ENCODE peak calls at places on chromosome 2, in four cellular contexts. N is IMR-90, Q is H1, E is H9. C is an unnamed sample. For H3K79me1, the result is how much of the 10 kb centered on the place peaks cover.

GRCh38 chr2:28736034-28736433 is 15.6 kb upstream of the PPP1CB start:
- DNase-seq in Q (no peak), N (no peak), E (no peak), C (no peak)

GRCh38 chr2:88831792-88832248 is 140.3 kb downstream of the RPIA start:
- DNase-seq in E (no peak), Q (peak), N (peak), C (peak)

GRCh38 chr2:190943706-190944105 is 63.1 kb downstream of the GLS start:
- DNase-seq in E (no peak), N (no peak), Q (no peak), C (no peak)

GRCh38 chr2:209965723-209966122 is 36.7 kb upstream of the RPE start:
- DNase-seq in N (no peak), Q (no peak), E (no peak), C (peak)

GRCh38 chr2:45904267-45904921 is 252.9 kb downstream of the PRKCE start:
- DNase-seq in N (no peak), Q (no peak), E (no peak), C (no peak)

GRCh38 chr2:37523861-37524362 is 147.5 kb downstream of the CDC42EP3 start:
- DNase-seq in N (peak), E (no peak), Q (no peak), C (no peak)

GRCh38 chr2:120104002-120104467 is 91.2 kb downstream of the EPB41L5 start:
- DNase-seq in N (peak), E (no peak), Q (no peak), C (no peak)

GRCh38 chr2:12433641-12433990 is 283.1 kb upstream of the TRIB2 start:
- DNase-seq in Q (no peak), N (no peak), E (no peak), C (peak)

GRCh38 chr2:176999331-176999730 is 213.3 kb upstream of the HNRNPA3 start:
- DNase-seq in N (peak), Q (no peak), E (no peak), C (peak)

GRCh38 chr2:224360801-224361251 is 41.1 kb downstream of the FAM124B start:
- DNase-seq in E (no peak), Q (no peak), N (no peak), C (no peak)

GRCh38 chr2:24409166-24409565 is 48.8 kb upstream of the ITSN2 start:
- DNase-seq in Q (no peak), N (no peak), E (no peak), C (no peak)

GRCh38 chr2:1664076-1664605 is 80.2 kb downstream of the PXDN start:
- DNase-seq in E (peak), Q (no peak), N (no peak), C (no peak)

GRCh38 chr2:223959688-223960087 is 2.4 kb downstream of the MRPL44 start:
- DNase-seq in E (no peak), Q (no peak), N (peak), C (no peak)

GRCh38 chr2:86234573-86235131 is 35.4 kb downstream of the MRPL35 start:
- DNase-seq in Q (no peak), N (no peak), E (no peak), C (no peak)

GRCh38 chr2:74048843-74049519 is 64.3 kb downstream of the TET3 start:
- DNase-seq in E (no peak), N (no peak), Q (no peak), C (peak)

GRCh38 chr2:74047152-74047551 is 62.4 kb downstream of the TET3 start:
- DNase-seq in E (no peak), Q (no peak), N (no peak), C (no peak)

GRCh38 chr2:74046441-74046840 is 61.7 kb downstream of the TET3 start:
- DNase-seq in N (no peak), Q (no peak), E (no peak), C (no peak)

GRCh38 chr2:74050153-74050552 is 65.4 kb downstream of the TET3 start:
- DNase-seq in E (no peak), Q (no peak), N (no peak), C (no peak)

DNA sequence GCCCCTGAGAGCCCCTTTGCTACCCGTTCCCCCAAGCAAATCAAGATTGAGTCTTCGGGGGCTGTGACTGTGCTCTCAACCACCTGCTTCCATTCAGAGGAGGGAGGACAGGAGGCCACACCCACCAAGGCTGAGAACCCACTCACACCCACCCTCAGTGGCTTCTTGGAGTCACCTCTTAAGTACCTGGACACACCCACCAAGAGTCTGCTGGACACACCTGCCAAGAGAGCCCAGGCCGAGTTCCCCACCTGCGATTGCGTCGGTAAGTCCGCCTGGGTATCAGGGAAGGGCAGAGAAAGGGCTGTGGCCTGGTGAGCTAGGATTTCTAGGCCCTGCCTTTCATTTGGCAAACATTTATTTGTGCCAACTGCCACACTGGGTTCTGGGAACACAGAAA is 63.4 kb downstream of the TET3 start:
- DNase-seq in N (no peak), Q (no peak), E (no peak), C (no peak)
- H3K79me1 ChIP-seq in N (under half), Q (under half), E (under half), C (under half)

GRCh38 chr2:7907041-7907440 is 774.8 kb upstream of the ID2 start:
- DNase-seq in N (no peak), Q (no peak), E (no peak), C (no peak)
- H3K56ac ChIP-seq in N (no peak), Q (no peak), E (no peak), C (no peak)

GRCh38 chr2:236576978-236577377 is 7.4 kb downstream of the ACKR3 start:
- DNase-seq in E (no peak), N (no peak), Q (no peak), C (no peak)

GRCh38 chr2:236578980-236579745 is 9.5 kb downstream of the ACKR3 start:
- DNase-seq in E (no peak), Q (no peak), N (no peak), C (peak)

GRCh38 chr2:236577481-236578410 is 8.1 kb downstream of the ACKR3 start:
- DNase-seq in Q (no peak), N (no peak), E (no peak), C (no peak)

GRCh38 chr2:236579746-236580315 is 10.2 kb downstream of the ACKR3 start:
- DNase-seq in N (no peak), E (no peak), Q (no peak), C (no peak)

DNA sequence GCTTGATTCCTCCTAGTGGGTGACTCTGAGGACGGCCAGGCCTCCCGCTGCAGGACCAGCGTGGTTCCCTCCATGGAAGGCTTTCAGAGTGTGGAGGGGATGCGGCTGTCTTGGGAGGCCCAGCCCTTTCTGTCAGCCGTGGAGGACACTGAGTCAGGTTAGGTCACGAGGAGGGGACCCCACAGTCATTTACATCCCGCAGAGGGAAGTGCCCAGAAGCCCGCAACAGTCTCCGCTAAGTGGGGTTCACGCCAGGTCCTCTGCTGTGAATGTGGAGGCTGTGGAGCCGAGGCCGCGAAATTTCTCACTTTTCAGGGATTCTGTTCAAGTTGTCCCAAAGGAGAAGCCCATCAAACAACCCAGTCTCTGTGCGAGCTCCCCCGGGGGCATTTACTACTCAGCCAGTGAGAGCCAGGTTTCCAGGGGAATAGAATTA is 8.8 kb downstream of the ACKR3 start:
- DNase-seq in E (no peak), N (no peak), Q (no peak), C (no peak)
- H2AK5ac ChIP-seq in E (no peak), N (no peak), Q (no peak), C (no peak)

DNA sequence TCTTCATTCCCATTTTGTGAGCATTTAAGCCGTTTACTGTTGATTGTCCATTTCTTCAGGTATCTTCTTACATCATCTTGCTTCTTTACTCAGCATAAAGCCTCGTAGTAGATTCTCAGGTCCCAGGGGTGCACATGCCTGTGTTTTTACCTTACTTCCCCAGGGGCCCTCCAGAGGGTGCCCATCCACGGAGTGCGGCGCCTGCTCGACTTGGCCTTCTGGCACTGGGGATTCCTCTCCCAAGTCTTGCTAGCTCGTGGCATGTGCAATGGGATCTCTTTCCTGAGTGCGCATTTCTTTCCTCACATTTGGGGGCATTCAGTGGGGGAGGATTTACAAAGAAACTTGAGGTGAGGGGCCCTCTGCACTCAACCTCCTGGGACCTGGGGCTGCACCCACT is 148.1 kb downstream of the AGAP1 start:
- DNase-seq in Q (no peak), N (no peak), E (no peak), C (no peak)
- H3K79me1 ChIP-seq in Q (under half), N (under half), E (under half), C (under half)

GRCh38 chr2:113196839-113197238 is 23.1 kb downstream of the PSD4 start:
- DNase-seq in Q (no peak), N (no peak), E (no peak), C (no peak)

GRCh38 chr2:113197347-113198047 is 23.7 kb downstream of the PSD4 start:
- DNase-seq in E (peak), N (no peak), Q (no peak), C (no peak)

GRCh38 chr2:113200236-113200635 is 26.5 kb downstream of the PSD4 start:
- DNase-seq in E (peak), Q (no peak), N (no peak), C (peak)

GRCh38 chr2:113198790-113199612 is 25.2 kb downstream of the PSD4 start:
- DNase-seq in E (peak), N (peak), Q (peak), C (peak)

GRCh38 chr2:113198048-113198789 is 24.4 kb downstream of the PSD4 start:
- DNase-seq in E (peak), Q (no peak), N (no peak), C (no peak)
- H3K56ac ChIP-seq in E (no peak), Q (no peak), N (no peak), C (peak)